ENCODE peak calls at places on chromosome 10, in five cellular contexts. One of them, this sample, is unnamed.
A peak's percentile ranks its signal among the peaks of the same experiment; 100 is the strongest.

GRCh38 chr10:95814011-95814727 is 58.2 kb downstream of the ENTPD1 start:
- DNase-seq in HFFc6: peak; percentile 2
- DNase-seq in fibroblast of the conjunctiva: peak; percentile 20
- DNase-seq in T-helper 2 cell: no peak
- DNase-seq in MCF 10A: peak; percentile 60
- DNase-seq in this sample: no peak

GRCh38 chr10:127906548-127907377 is at the start of gene PTPRE:
- DNase-seq in HFFc6: no peak
- DNase-seq in fibroblast of the conjunctiva: no peak
- DNase-seq in T-helper 2 cell: peak; percentile 48
- DNase-seq in MCF 10A: peak; percentile 69
- DNase-seq in this sample: peak; percentile 74

GRCh38 chr10:118568327-118568848 is 27.1 kb downstream of the PRLHR start:
- DNase-seq in HFFc6: peak; percentile 51
- DNase-seq in fibroblast of the conjunctiva: peak; percentile 61
- DNase-seq in T-helper 2 cell: peak; percentile 16
- DNase-seq in MCF 10A: peak; percentile 79
- DNase-seq in this sample: peak; percentile 61

GRCh38 chr10:65341323-65341922 is 1584.4 kb upstream of the LRRTM3 start:
- DNase-seq in HFFc6: no peak
- DNase-seq in fibroblast of the conjunctiva: peak; percentile 8
- DNase-seq in T-helper 2 cell: no peak
- DNase-seq in MCF 10A: peak; percentile 38
- DNase-seq in this sample: peak; percentile 37

GRCh38 chr10:106189254-106189653 is 975.3 kb downstream of the SORCS1 start:
- DNase-seq in HFFc6: no peak
- DNase-seq in fibroblast of the conjunctiva: peak; percentile 30
- DNase-seq in T-helper 2 cell: no peak
- DNase-seq in MCF 10A: peak; percentile 64
- DNase-seq in this sample: peak; percentile 43

GRCh38 chr10:70458329-70459060 is 17.0 kb upstream of the NODAL start:
- DNase-seq in HFFc6: peak; percentile 68
- DNase-seq in fibroblast of the conjunctiva: no peak
- DNase-seq in T-helper 2 cell: peak; percentile 26
- DNase-seq in MCF 10A: no peak
- DNase-seq in this sample: peak; percentile 83

GRCh38 chr10:1228463-1228975 is 172.3 kb downstream of the WDR37 start:
- DNase-seq in HFFc6: no peak
- DNase-seq in fibroblast of the conjunctiva: no peak
- DNase-seq in T-helper 2 cell: no peak
- DNase-seq in MCF 10A: no peak
- DNase-seq in this sample: no peak

GRCh38 chr10:33803248-33803647 is 468.8 kb upstream of the NRP1 start:
- DNase-seq in HFFc6: peak; percentile 42
- DNase-seq in fibroblast of the conjunctiva: no peak
- DNase-seq in T-helper 2 cell: no peak
- DNase-seq in MCF 10A: peak; percentile 74
- DNase-seq in this sample: no peak

GRCh38 chr10:86370006-86370585 is 3.5 kb upstream of the GRID1 start:
- DNase-seq in HFFc6: no peak
- DNase-seq in fibroblast of the conjunctiva: no peak
- DNase-seq in T-helper 2 cell: no peak
- DNase-seq in MCF 10A: no peak
- DNase-seq in this sample: no peak

GRCh38 chr10:72334196-72334831 is 20.4 kb downstream of the DNAJB12 start:
- DNase-seq in HFFc6: no peak
- DNase-seq in fibroblast of the conjunctiva: peak; percentile 70
- DNase-seq in T-helper 2 cell: no peak
- DNase-seq in MCF 10A: peak; percentile 48
- DNase-seq in this sample: peak; percentile 92

GRCh38 chr10:79026341-79026761 is 42.4 kb upstream of the ZMIZ1 start:
- DNase-seq in HFFc6: no peak
- DNase-seq in fibroblast of the conjunctiva: no peak
- DNase-seq in T-helper 2 cell: no peak
- DNase-seq in MCF 10A: no peak
- DNase-seq in this sample: no peak

GRCh38 chr10:112953075-112953501 is 3.0 kb downstream of the TCF7L2 start:
- DNase-seq in HFFc6: no peak
- DNase-seq in fibroblast of the conjunctiva: no peak
- DNase-seq in T-helper 2 cell: no peak
- DNase-seq in MCF 10A: peak; percentile 48
- DNase-seq in this sample: peak; percentile 40

GRCh38 chr10:60224129-60224705 is 165.5 kb downstream of the ANK3 start:
- DNase-seq in HFFc6: no peak
- DNase-seq in fibroblast of the conjunctiva: no peak
- DNase-seq in T-helper 2 cell: no peak
- DNase-seq in MCF 10A: no peak
- DNase-seq in this sample: peak; percentile 33

GRCh38 chr10:97705006-97705670 is 8.4 kb upstream of the MARVELD1 start:
- DNase-seq in HFFc6: no peak
- DNase-seq in fibroblast of the conjunctiva: no peak
- DNase-seq in T-helper 2 cell: no peak
- DNase-seq in MCF 10A: no peak
- DNase-seq in this sample: no peak

GRCh38 chr10:110650265-110650668 is 6.1 kb downstream of the RBM20 start:
- DNase-seq in HFFc6: no peak
- DNase-seq in fibroblast of the conjunctiva: no peak
- DNase-seq in T-helper 2 cell: no peak
- DNase-seq in MCF 10A: no peak
- DNase-seq in this sample: no peak

GRCh38 chr10:93481931-93482834 is at the start of gene MYOF:
- DNase-seq in HFFc6: peak; percentile 90
- DNase-seq in fibroblast of the conjunctiva: peak; percentile 86
- DNase-seq in T-helper 2 cell: peak; percentile 20
- DNase-seq in MCF 10A: peak; percentile 89
- DNase-seq in this sample: peak; percentile 26

GRCh38 chr10:132194726-132195125 is 8.0 kb downstream of the DPYSL4 start:
- DNase-seq in HFFc6: no peak
- DNase-seq in fibroblast of the conjunctiva: no peak
- DNase-seq in T-helper 2 cell: no peak
- DNase-seq in MCF 10A: no peak
- DNase-seq in this sample: no peak

GRCh38 chr10:43198682-43199005 is 60.4 kb downstream of the CSGALNACT2 start:
- DNase-seq in HFFc6: no peak
- DNase-seq in fibroblast of the conjunctiva: no peak
- DNase-seq in T-helper 2 cell: no peak
- DNase-seq in MCF 10A: no peak
- DNase-seq in this sample: no peak

GRCh38 chr10:97074256-97075145 is 111.3 kb downstream of the SLIT1 start:
- DNase-seq in HFFc6: no peak
- DNase-seq in fibroblast of the conjunctiva: no peak
- DNase-seq in T-helper 2 cell: no peak
- DNase-seq in MCF 10A: no peak
- DNase-seq in this sample: peak; percentile 27

This sample was measured in BE2C.